ENCODE peak calls at places on chromosomes 5 and 9, in six cellular contexts. I is tibial nerve; B is CD8-positive, alpha-beta T cell; R is IMR-90; H is heart left ventricle; V is neural progenitor cell. C is an unnamed sample.

GRCh38 chr5:32428426-32428825 is 16.1 kb downstream of the ZFR start:
- DNase-seq in B (no peak), V (no peak), R (no peak), H (no peak), I (no peak), C (no peak)

GRCh38 chr5:55982957-55983381 is 11.8 kb downstream of the IL6ST start:
- DNase-seq in R (no peak), I (no peak), H (no peak), B (no peak), V (no peak), C (no peak)

GRCh38 chr9:135488013-135488330 is 8.4 kb downstream of the PPP1R26 start:
- DNase-seq in V (no peak), R (no peak), I (no peak), B (no peak), H (no peak), C (no peak)

GRCh38 chr5:25858019-25858418 is 1180.4 kb downstream of the CDH9 start:
- DNase-seq in H (no peak), I (no peak), B (no peak), V (peak; percentile 52), R (no peak), C (no peak)

GRCh38 chr9:122192914-122193525 is 33.3 kb downstream of the MORN5 start:
- DNase-seq in I (no peak), B (no peak), R (no peak), V (no peak), H (no peak), C (no peak)

GRCh38 chr5:169161022-169161680 is 139.8 kb downstream of the SLIT3 start:
- DNase-seq in R (peak; percentile 6), H (peak; percentile 20), V (peak; percentile 79), B (no peak), I (peak; percentile 25), C (peak; percentile 44)

GRCh38 chr5:99054972-99055371 is 126.2 kb upstream of the CHD1 start:
- DNase-seq in B (no peak), V (no peak), R (no peak), I (no peak), H (no peak), C (no peak)

GRCh38 chr5:150616024-150616470 is 24.4 kb upstream of the SYNPO start:
- DNase-seq in H (peak; percentile 85), R (no peak), I (no peak), V (no peak), B (no peak), C (peak; percentile 67)

GRCh38 chr5:101045689-101046088 is 142.6 kb upstream of the ST8SIA4 start:
- DNase-seq in R (no peak), H (no peak), B (no peak), I (no peak), V (no peak), C (no peak)

GRCh38 chr5:172541764-172542120 is 87.4 kb upstream of the SH3PXD2B start:
- DNase-seq in B (no peak), I (no peak), R (no peak), H (no peak), V (no peak), C (no peak)

DNA sequence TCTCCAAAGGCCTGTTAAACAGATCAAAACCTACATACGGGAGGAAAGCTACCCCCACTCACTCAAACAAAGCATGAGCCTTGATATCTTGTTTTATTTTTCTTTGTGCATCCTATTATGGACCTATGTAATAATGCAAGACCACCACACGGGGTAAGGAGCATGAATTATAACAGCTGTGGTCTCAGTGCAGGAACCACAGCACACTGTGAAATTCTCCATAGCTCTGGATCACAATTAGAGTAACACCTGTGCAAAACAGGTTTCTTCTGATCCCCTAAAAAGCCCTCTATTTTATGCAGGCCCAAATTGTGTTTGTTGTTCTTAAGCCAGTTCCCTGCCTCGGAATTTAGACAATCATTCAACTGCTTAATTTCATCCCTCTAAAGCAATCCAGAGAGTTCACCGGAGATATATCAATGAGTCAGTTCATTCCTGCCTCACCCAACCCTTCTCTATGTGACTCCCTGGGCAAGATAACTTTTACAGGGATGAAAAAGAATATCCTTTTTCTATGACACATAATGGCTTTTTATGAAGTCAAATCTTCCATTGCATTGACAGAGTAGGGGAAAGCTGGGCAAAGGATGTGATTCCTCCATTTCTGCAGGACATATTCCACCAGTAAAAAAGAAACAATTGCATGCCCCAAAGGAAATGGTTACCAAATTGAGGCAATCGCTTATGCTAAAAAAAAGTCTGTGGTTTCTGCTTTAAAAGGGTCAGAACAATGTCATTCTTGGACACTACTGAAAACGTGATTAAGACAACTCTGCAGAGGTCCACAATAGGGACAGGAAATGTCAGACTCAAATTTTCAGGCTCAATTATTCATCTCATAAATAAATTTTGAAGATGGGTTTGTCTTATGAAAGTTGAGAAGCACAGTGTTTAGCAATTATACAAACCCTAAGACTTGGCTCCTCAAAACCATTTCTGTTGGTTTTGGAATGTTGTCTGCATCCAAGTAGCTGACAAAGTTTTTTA is 41.6 kb upstream of the FST start:
- DNase-seq in R (peak; percentile 66), I (no peak), B (no peak), H (no peak), V (no peak), C (no peak)
- TF ChIP-seq CTCF in R (peak; percentile 4), I (no peak), B (no peak), H (no peak), V (no peak), C (no peak)

GRCh38 chr5:78523314-78524193 is 125.0 kb downstream of the LHFPL2 start:
- DNase-seq in R (no peak), B (no peak), H (no peak), V (no peak), I (no peak), C (no peak)

GRCh38 chr5:78527054-78527884 is 121.3 kb downstream of the LHFPL2 start:
- DNase-seq in R (peak; percentile 94), B (no peak), I (no peak), V (peak; percentile 40), H (peak; percentile 79), C (peak; percentile 61)

GRCh38 chr5:78530342-78531096 is 118.1 kb downstream of the LHFPL2 start:
- DNase-seq in I (no peak), B (no peak), V (no peak), R (peak; percentile 99), H (no peak), C (no peak)

GRCh38 chr5:78526049-78526525 is 122.5 kb downstream of the LHFPL2 start:
- DNase-seq in R (peak; percentile 81), H (no peak), B (no peak), I (no peak), V (no peak), C (no peak)

GRCh38 chr5:78527925-78528324 is 120.6 kb downstream of the LHFPL2 start:
- DNase-seq in H (no peak), V (no peak), I (no peak), R (no peak), B (no peak), C (no peak)
- H3K4me1 ChIP-seq in H (peaks cover 31% of the 10 kb centered on the region), V (peaks cover 8% of the 10 kb centered on the region), I (peaks cover 8% of the 10 kb centered on the region), R (peaks cover 31% of the 10 kb centered on the region), B (no peaks in the 10 kb centered on the region), C (peaks cover 13% of the 10 kb centered on the region)

DNA sequence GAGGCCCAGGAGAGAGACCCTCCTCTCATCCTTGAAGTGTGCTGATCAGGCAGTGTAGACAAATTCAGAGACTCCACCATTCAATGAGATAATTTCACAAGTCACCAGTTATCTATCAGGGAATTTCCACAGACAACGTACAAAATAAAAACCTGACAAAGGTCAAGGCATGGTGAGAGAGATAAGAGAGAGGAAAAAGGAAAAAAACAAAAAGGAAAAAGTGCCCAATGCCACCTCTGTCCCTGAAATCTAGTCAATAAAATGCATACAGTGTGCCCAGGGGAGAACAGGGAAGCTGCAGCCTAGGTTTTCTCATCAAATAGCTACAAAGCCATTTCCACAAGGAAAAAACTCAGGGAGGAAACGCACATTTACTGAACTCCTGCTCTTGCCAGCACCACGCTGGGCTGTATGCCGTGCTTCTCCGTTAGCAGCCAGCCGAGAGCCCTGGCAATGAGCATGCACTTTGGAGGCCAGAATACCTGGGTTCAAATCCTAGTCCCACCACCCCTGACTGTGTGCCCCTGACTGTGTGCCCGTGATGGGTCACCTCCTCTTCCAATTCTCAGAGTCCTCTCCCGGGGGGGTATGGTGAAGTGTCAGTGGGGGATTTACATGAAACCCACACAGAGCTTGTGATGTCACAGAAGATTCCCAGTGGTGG is 11.6 kb downstream of the WHRN start:
- DNase-seq in V (no peak), R (no peak), I (no peak), H (no peak), B (no peak), C (no peak)
- TF ChIP-seq CTCF in V (no peak), R (no peak), I (no peak), H (no peak), B (no peak), C (no peak)

GRCh38 chr5:33831041-33831440 is 60.7 kb downstream of the ADAMTS12 start:
- DNase-seq in H (no peak), R (no peak), I (no peak), V (no peak), B (no peak), C (no peak)

GRCh38 chr5:33827885-33828284 is 63.9 kb downstream of the ADAMTS12 start:
- DNase-seq in V (no peak), I (no peak), H (no peak), B (no peak), R (no peak), C (no peak)

GRCh38 chr5:33827335-33827734 is 64.5 kb downstream of the ADAMTS12 start:
- DNase-seq in B (no peak), I (no peak), R (no peak), H (no peak), V (no peak), C (no peak)

GRCh38 chr5:33828611-33829286 is 63.0 kb downstream of the ADAMTS12 start:
- DNase-seq in I (no peak), B (no peak), V (no peak), R (no peak), H (no peak), C (no peak)

DNA sequence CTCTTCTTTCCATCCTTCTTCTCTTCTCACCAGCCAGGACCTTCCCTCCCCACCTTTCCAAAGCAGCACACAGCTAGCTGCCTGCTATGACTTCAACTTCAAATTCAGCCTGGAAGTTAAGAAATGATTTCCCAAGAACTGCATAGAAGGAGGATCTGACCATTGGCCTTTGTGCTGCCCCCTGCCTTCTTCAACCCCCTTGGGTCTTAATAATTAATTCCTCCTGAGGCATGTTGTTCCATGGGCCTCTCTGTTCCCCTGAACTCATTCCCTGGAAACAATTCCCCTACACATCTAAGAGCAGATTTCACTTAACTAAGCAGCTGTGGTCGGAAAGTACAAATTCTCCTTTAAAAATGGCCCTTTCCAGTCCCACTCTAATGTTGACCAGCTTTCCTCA is 62.4 kb downstream of the ADAMTS12 start:
- DNase-seq in I (peak; percentile 15), R (no peak), H (peak; percentile 21), V (no peak), B (no peak), C (no peak)
- H3K4me1 ChIP-seq in I (no peaks in the 10 kb centered on the region), R (peaks cover 7% of the 10 kb centered on the region), H (peaks cover 11% of the 10 kb centered on the region), V (peaks cover 7% of the 10 kb centered on the region), B (no peaks in the 10 kb centered on the region), C (no peaks in the 10 kb centered on the region)